ENCODE peak calls at places on chromosomes 1 and 21, in eight cellular contexts. P is NCI-H1105; N is activated CD8-positive, alpha-beta memory T cell treated with anti-CD3 and anti-CD28 coated beads, Interleukin-2, amount 50 U/mL, for 4 hours; L is activated T-helper 1 cell treated with anti-CD3 and anti-CD28 coated beads, Interleukin-12 subunit alpha, Interleukin-12 subunit beta, Interleukin-2, Interleukin-4 antibody, amounts not matched to agents 30 ng/mL and 10 ng/mL and 1 ng/mL, durations not matched to agents 14 hours and 24 hours and 36 hours; C is type B pancreatic cell; T is naive thymus-derived CD8-positive, alpha-beta T cell; I is fibroblast of pulmonary artery; B is Right ventricle myocardium superior. U is an unnamed sample.

GRCh38 chr1:94125551-94126514 is 4.9 kb upstream of the ABCA4 start:
- DNase-seq in P (no peak), N (no peak), L (no peak), C (no peak), T (no peak), I (no peak), B (no peak), U (no peak)

GRCh38 chr1:67784545-67785186 is 48.6 kb downstream of the GNG12 start:
- DNase-seq in P (no peak), N (no peak), L (no peak), C (no peak), T (no peak), I (no peak), B (no peak), U (no peak)

GRCh38 chr1:35080171-35080854 is 1.1 kb downstream of the ZMYM1 start:
- DNase-seq in P (no peak), N (no peak), L (no peak), C (no peak), T (no peak), I (no peak), B (no peak), U (no peak)

GRCh38 chr1:159932296-159933285 is 7.3 kb upstream of the TAGLN2 start:
- DNase-seq in P (no peak), N (no peak), L (no peak), C (no peak), T (no peak), I (no peak), B (no peak), U (no peak)

GRCh38 chr1:229432905-229433304 is 989 bp downstream of the ACTA1 start:
- DNase-seq in P (no peak), N (no peak), L (no peak), C (no peak), T (no peak), I (no peak), B (no peak), U (no peak)

GRCh38 chr21:27154451-27155129 is 187.7 kb upstream of the ADAMTS5 start:
- DNase-seq in P (no peak), N (no peak), L (no peak), C (no peak), T (no peak), I (peak), B (no peak), U (no peak)

GRCh38 chr1:25042331-25042730 is 112.3 kb upstream of the RUNX3 start:
- DNase-seq in P (no peak), N (no peak), L (no peak), C (no peak), T (no peak), I (no peak), B (peak), U (no peak)

GRCh38 chr1:40783001-40783905 is at the start of gene KCNQ4:
- DNase-seq in P (peak), N (peak), L (no peak), C (no peak), T (peak), I (no peak), B (peak), U (no peak)

GRCh38 chr21:42123509-42123908 is 52.4 kb downstream of the UMODL1 start:
- DNase-seq in P (no peak), N (no peak), L (no peak), C (no peak), T (no peak), I (no peak), B (no peak), U (no peak)

GRCh38 chr1:17167041-17167782 is 37.7 kb upstream of the PADI1 start:
- DNase-seq in P (no peak), N (no peak), L (no peak), C (peak), T (no peak), I (no peak), B (no peak), U (no peak)

GRCh38 chr21:40731206-40731605 is 115.8 kb downstream of the DSCAM start:
- DNase-seq in P (no peak), N (no peak), L (no peak), C (no peak), T (no peak), I (no peak), B (no peak), U (no peak)

U was measured in KG1.